ENCODE peak calls at places on chromosomes 5 and 9, in seven cellular contexts. Q is OCI-LY7, Z is skeletal muscle cell, U is fibroblast of lung, S is lower lobe of right lung, A is kidney tubule cell, L is mesendoderm. J is an unnamed sample.

GRCh38 chr5:7320641-7321170 is 75.2 kb upstream of the ADCY2 start:
- DNase-seq in Q (no peak), Z (no peak), U (peak), S (no peak), A (no peak), L (no peak), J (no peak)

GRCh38 chr5:107556575-107556974 is 114.2 kb downstream of the EFNA5 start:
- DNase-seq in Q (no peak), Z (no peak), U (no peak), S (no peak), A (no peak), L (no peak), J (no peak)

GRCh38 chr9:89021154-89021803 is 30.0 kb downstream of the S1PR3 start:
- DNase-seq in Q (no peak), Z (peak), U (peak), S (no peak), A (peak), L (no peak), J (peak)

GRCh38 chr5:14186132-14186830 is 43.1 kb downstream of the TRIO start:
- DNase-seq in Q (no peak), Z (peak), U (peak), S (no peak), A (peak), L (no peak), J (no peak)

GRCh38 chr9:70563437-70564204 is 149.2 kb upstream of the KLF9 start:
- DNase-seq in Q (no peak), Z (peak), U (peak), S (no peak), A (peak), L (no peak), J (no peak)

GRCh38 chr5:66475731-66476130 is 120.5 kb upstream of the MAST4 start:
- DNase-seq in Q (no peak), Z (no peak), U (no peak), S (no peak), A (no peak), L (no peak), J (peak)

GRCh38 chr5:153960269-153961215 is 78.2 kb downstream of the FAM114A2 start:
- DNase-seq in Q (no peak), Z (no peak), U (peak), S (no peak), A (no peak), L (peak), J (no peak)

GRCh38 chr5:174242573-174242972 is 197.1 kb downstream of the NSG2 start:
- DNase-seq in Q (no peak), Z (no peak), U (no peak), S (no peak), A (no peak), L (no peak), J (peak)

GRCh38 chr5:172910828-172911627 is 48.2 kb upstream of the RPL26L1 start:
- DNase-seq in Q (peak), Z (peak), U (peak), S (peak), A (peak), L (peak), J (peak)

GRCh38 chr5:14723648-14724231 is 59.2 kb downstream of the OTULIN start:
- DNase-seq in Q (no peak), Z (no peak), U (no peak), S (no peak), A (peak), L (no peak), J (no peak)

GRCh38 chr5:127163750-127164149 is 90.4 kb upstream of the C5orf63 start:
- DNase-seq in Q (no peak), Z (no peak), U (no peak), S (no peak), A (no peak), L (no peak), J (no peak)

GRCh38 chr9:128078504-128079434 is 10.7 kb downstream of the SLC25A25 start:
- DNase-seq in Q (no peak), Z (no peak), U (peak), S (no peak), A (peak), L (peak), J (peak)

GRCh38 chr9:92964981-92965758 is 17.8 kb downstream of the FGD3 start:
- DNase-seq in Q (peak), Z (no peak), U (no peak), S (peak), A (no peak), L (no peak), J (no peak)

GRCh38 chr9:100595391-100596199 is 17.7 kb downstream of the CAVIN4 start:
- DNase-seq in Q (peak), Z (no peak), U (peak), S (no peak), A (peak), L (peak), J (peak)

GRCh38 chr5:54620583-54620933 is 103.0 kb downstream of the SNX18 start:
- DNase-seq in Q (no peak), Z (no peak), U (no peak), S (no peak), A (no peak), L (no peak), J (no peak)

GRCh38 chr5:34621280-34622045 is 34.7 kb upstream of the RAI14 start:
- DNase-seq in Q (no peak), Z (no peak), U (peak), S (no peak), A (no peak), L (no peak), J (no peak)

GRCh38 chr5:21225223-21226064 is 1237.4 kb upstream of the CDH18 start:
- DNase-seq in Q (no peak), Z (no peak), U (no peak), S (no peak), A (no peak), L (peak), J (no peak)

GRCh38 chr5:54832846-54833245 is 152.5 kb downstream of the ESM1 start:
- DNase-seq in Q (no peak), Z (peak), U (peak), S (no peak), A (no peak), L (no peak), J (peak)

GRCh38 chr9:908806-909205 is 67.3 kb downstream of the DMRT1 start:
- DNase-seq in Q (no peak), Z (no peak), U (no peak), S (no peak), A (no peak), L (peak), J (no peak)

GRCh38 chr5:126268697-126269315 is 154.4 kb upstream of the GRAMD2B start:
- DNase-seq in Q (no peak), Z (no peak), U (peak), S (no peak), A (no peak), L (no peak), J (no peak)

GRCh38 chr5:31303688-31304087 is 110.2 kb downstream of the CDH6 start:
- DNase-seq in Q (no peak), Z (no peak), U (no peak), S (no peak), A (no peak), L (no peak), J (no peak)

J was measured in trophoblast cell.